ENCODE peak calls at places on chromosomes 13 and 19, in six cellular contexts. H is tibial nerve, N is GM12878, W is esophagus muscularis mucosa, Z is A549, S is adrenal gland. R is an unnamed sample.
A peak's percentile ranks its signal among the peaks of the same experiment; 100 is the strongest.

GRCh38 chr19:4694211-4694987 is 24.3 kb upstream of the MYDGF start:
- DNase-seq in H (no peak), N (no peak), W (no peak), Z (peak; percentile 93), S (no peak), R (peak; percentile 95)

GRCh38 chr19:47749326-47749725 is 4.0 kb downstream of the NOP53 start:
- DNase-seq in H (no peak), N (peak; percentile 51), W (no peak), Z (no peak), S (no peak), R (no peak)

GRCh38 chr19:35805518-35806102 is 7.0 kb downstream of the PRODH2 start:
- DNase-seq in H (no peak), N (no peak), W (no peak), Z (no peak), S (no peak), R (no peak)

GRCh38 chr13:46297338-46297737 is 85.6 kb downstream of the LRRC63 start:
- DNase-seq in H (no peak), N (no peak), W (no peak), Z (no peak), S (no peak), R (no peak)

GRCh38 chr13:111117961-111118360 is 2.9 kb downstream of the ARHGEF7 start:
- DNase-seq in H (no peak), N (no peak), W (peak; percentile 74), Z (no peak), S (no peak), R (peak; percentile 82)

GRCh38 chr19:49020931-49021895 is 2.9 kb downstream of the CGB3 start:
- DNase-seq in H (no peak), N (no peak), W (no peak), Z (no peak), S (no peak), R (no peak)

GRCh38 chr19:39133431-39134270 is 8.1 kb downstream of the PAK4 start:
- DNase-seq in H (no peak), N (no peak), W (no peak), Z (no peak), S (no peak), R (no peak)

GRCh38 chr19:56105090-56105701 is 15.9 kb downstream of the ZNF787 start:
- DNase-seq in H (peak; percentile 52), N (no peak), W (peak; percentile 93), Z (peak; percentile 57), S (peak; percentile 79), R (peak; percentile 93)

GRCh38 chr13:111335263-111335662 is 14.8 kb downstream of the TEX29 start:
- DNase-seq in H (no peak), N (no peak), W (no peak), Z (no peak), S (no peak), R (peak; percentile 18)

GRCh38 chr19:13839193-13839937 is 37.6 kb upstream of the NANOS3 start:
- DNase-seq in H (peak; percentile 84), N (peak; percentile 69), W (peak; percentile 97), Z (no peak), S (peak; percentile 81), R (peak; percentile 97)

GRCh38 chr19:13838071-13838942 is 38.6 kb upstream of the NANOS3 start:
- DNase-seq in H (no peak), N (no peak), W (no peak), Z (no peak), S (no peak), R (no peak)

GRCh38 chr19:13839938-13840750 is 36.8 kb upstream of the NANOS3 start:
- DNase-seq in H (no peak), N (no peak), W (no peak), Z (no peak), S (peak; percentile 50), R (peak; percentile 95)

GRCh38 chr19:13840751-13841338 is 36.1 kb upstream of the NANOS3 start:
- DNase-seq in H (no peak), N (no peak), W (no peak), Z (no peak), S (no peak), R (no peak)

DNA sequence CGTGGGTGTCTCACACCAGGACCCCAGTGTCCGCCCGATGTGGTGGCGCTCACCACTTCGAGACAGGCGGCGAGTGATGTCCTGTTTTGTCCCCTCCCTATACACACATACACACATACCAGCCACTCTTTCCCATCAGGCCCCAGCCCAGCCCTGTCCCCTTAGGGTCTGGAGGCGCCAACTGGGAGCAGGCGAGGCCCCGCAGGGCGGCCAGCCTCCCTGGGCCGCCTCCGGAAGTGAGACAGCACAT is 38.1 kb upstream of the NANOS3 start:
- DNase-seq in H (no peak), N (no peak), W (no peak), Z (no peak), S (no peak), R (no peak)
- TF ChIP-seq POLR2A in H (no peak), N (peak; percentile 89), W (peak; percentile 37), Z (no peak), S (no peak), R (no peak)

DNA sequence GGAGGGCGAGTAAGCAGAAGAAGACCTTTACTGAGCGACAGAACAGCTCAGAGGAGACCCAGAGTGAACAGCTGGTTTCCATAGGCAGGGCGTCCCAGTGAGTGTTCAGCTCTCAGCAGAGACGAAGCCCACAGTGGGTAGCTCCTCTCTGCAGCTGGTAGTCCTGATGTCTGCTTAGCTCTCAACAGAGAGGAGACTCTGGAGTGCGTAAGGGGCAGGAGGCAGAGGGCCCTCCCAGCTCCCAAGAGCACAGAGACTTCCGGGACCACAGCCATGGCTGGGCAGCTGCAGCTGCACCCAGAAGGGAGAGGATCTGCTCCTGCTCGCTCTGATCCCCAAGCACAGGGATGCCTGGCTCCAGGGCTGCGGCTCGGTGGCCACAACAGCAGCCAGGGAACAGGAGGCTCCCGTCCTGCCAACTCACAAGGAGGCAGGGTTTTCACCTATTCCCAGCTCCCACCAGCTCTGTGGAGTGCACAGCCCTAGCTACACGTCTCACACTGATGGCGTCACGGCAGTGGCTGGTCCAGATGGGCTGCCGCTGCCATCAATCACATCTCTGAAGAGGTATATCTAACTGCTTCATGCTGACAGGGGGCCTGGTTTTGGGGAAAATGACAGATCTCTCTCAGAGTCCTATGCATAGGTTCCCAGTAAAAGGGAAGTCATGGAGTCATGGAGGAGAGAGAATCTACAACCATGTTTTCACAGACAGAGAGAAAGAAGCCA is 2660.1 kb upstream of the PCDH20 start:
- DNase-seq in H (no peak), N (no peak), W (no peak), Z (no peak), S (no peak), R (no peak)
- TF ChIP-seq CTCF in H (no peak), N (no peak), W (no peak), Z (no peak), S (no peak), R (no peak)

GRCh38 chr19:18896421-18896841 is 473 bp upstream of the CERS1 start:
- DNase-seq in H (no peak), N (no peak), W (no peak), Z (peak; percentile 35), S (no peak), R (no peak)
- H3K4me3 ChIP-seq in H (no peak overlapping the region), N (no peak overlapping the region), W (peak overlapping the region; percentile 36), Z (peak overlapping the region; percentile 76), S (no peak overlapping the region), R (no peak overlapping the region)

GRCh38 chr19:24054044-24054935 is 32.7 kb upstream of the ZNF254 start:
- DNase-seq in H (no peak), N (no peak), W (no peak), Z (peak; percentile 13), S (no peak), R (no peak)

GRCh38 chr19:24055548-24055947 is 31.4 kb upstream of the ZNF254 start:
- DNase-seq in H (no peak), N (no peak), W (no peak), Z (no peak), S (no peak), R (no peak)

GRCh38 chr19:24052811-24053210 is 34.2 kb upstream of the ZNF254 start:
- DNase-seq in H (no peak), N (no peak), W (no peak), Z (no peak), S (no peak), R (no peak)

GRCh38 chr19:24051516-24051915 is 35.5 kb upstream of the ZNF254 start:
- DNase-seq in H (no peak), N (no peak), W (no peak), Z (no peak), S (no peak), R (no peak)

GRCh38 chr19:24053601-24054000 is 33.4 kb upstream of the ZNF254 start:
- DNase-seq in H (no peak), N (no peak), W (no peak), Z (no peak), S (no peak), R (no peak)
- TF ChIP-seq POLR2A in H (no peak), N (no peak), W (no peak), Z (no peak), S (no peak), R (no peak)

DNA sequence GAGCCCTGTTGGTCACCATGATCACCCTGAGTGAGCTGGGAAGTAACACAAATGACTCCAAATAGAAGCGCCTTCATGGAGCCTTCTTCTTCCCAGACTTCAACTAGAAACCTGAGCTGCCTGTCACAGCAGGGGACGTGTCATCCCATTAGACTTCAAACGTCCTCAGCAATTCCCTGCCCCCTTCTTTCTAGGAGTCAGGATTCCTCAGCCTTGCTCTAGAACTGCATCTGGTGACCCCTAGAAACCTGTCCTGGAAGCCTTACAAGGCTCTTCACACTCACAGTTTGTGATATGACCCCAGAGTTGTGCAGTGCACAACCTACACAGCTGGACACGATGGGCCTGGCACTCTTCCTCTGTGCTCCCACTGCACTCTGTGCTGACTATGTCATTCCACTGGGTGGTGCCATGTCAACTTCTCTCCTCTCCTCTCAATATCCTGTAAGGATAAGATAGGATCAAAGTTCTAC is 23.6 kb upstream of the TTYH1 start:
- DNase-seq in H (no peak), N (no peak), W (no peak), Z (no peak), S (no peak), R (no peak)
- TF ChIP-seq CTCF in H (no peak), N (peak; percentile 6), W (no peak), Z (no peak), S (no peak), R (no peak)

GRCh38 chr19:510606-511100 is 3.4 kb downstream of the TPGS1 start:
- DNase-seq in H (no peak), N (peak; percentile 57), W (no peak), Z (peak; percentile 54), S (peak; percentile 72), R (peak; percentile 94)
- H3K4me3 ChIP-seq in H (no peak overlapping the region), N (no peak overlapping the region), W (peak overlapping the region; percentile 25), Z (no peak overlapping the region), S (no peak overlapping the region), R (no peak overlapping the region)

GRCh38 chr19:18741124-18741493 is 50.0 kb downstream of the COMP start:
- DNase-seq in H (no peak), N (no peak), W (no peak), Z (no peak), S (no peak), R (no peak)

GRCh38 chr19:18742838-18743237 is 48.3 kb downstream of the COMP start:
- DNase-seq in H (no peak), N (no peak), W (no peak), Z (no peak), S (no peak), R (no peak)

GRCh38 chr19:18743281-18743825 is 47.8 kb downstream of the COMP start:
- DNase-seq in H (no peak), N (no peak), W (no peak), Z (no peak), S (peak; percentile 54), R (no peak)

GRCh38 chr19:18741566-18742121 is 49.5 kb downstream of the COMP start:
- DNase-seq in H (no peak), N (no peak), W (no peak), Z (no peak), S (no peak), R (no peak)

GRCh38 chr19:18742324-18742723 is 48.8 kb downstream of the COMP start:
- DNase-seq in H (no peak), N (no peak), W (no peak), Z (no peak), S (no peak), R (no peak)
- TF ChIP-seq POLR2A in H (no peak), N (no peak), W (no peak), Z (no peak), S (no peak), R (no peak)

R was measured in lower leg skin.